ENCODE peak calls at places on chromosomes 12 and 14, in five cellular contexts. U, O, Y, R and Z are unnamed samples. For H3K4me1, the result is how much of the 10 kb centered on the place peaks cover.

GRCh38 chr14:23071975-23072539 is 14.7 kb upstream of the CDH24 start:
- DNase-seq in U (no peak), O (no peak), Y (no peak), R (no peak), Z (no peak)

GRCh38 chr12:52407918-52408317 is 1.8 kb upstream of the KRT82 start:
- DNase-seq in U (no peak), O (no peak), Y (no peak), R (no peak), Z (no peak)

GRCh38 chr14:41785696-41786095 is 179.0 kb downstream of the LRFN5 start:
- DNase-seq in U (no peak), O (no peak), Y (no peak), R (no peak), Z (no peak)

GRCh38 chr14:105746124-105746514 is 219.7 kb downstream of the TMEM121 start:
- DNase-seq in U (no peak), O (no peak), Y (no peak), R (no peak), Z (no peak)

GRCh38 chr12:46168426-46168825 is 100.4 kb downstream of the SLC38A1 start:
- DNase-seq in U (no peak), O (no peak), Y (no peak), R (no peak), Z (no peak)

GRCh38 chr14:52951730-52952481 is 1.1 kb upstream of the FERMT2 start:
- DNase-seq in U (no peak), O (no peak), Y (peak), R (peak), Z (peak)

GRCh38 chr12:83158613-83159207 is 472.0 kb downstream of the TMTC2 start:
- DNase-seq in U (peak), O (no peak), Y (no peak), R (no peak), Z (no peak)

GRCh38 chr12:93674386-93674785 is 2.8 kb upstream of the CRADD start:
- DNase-seq in U (no peak), O (no peak), Y (no peak), R (no peak), Z (no peak)

GRCh38 chr14:62501021-62501750 is 544.1 kb downstream of the KCNH5 start:
- DNase-seq in U (no peak), O (no peak), Y (no peak), R (no peak), Z (no peak)

GRCh38 chr14:26738571-26738970 is 140.7 kb upstream of the NOVA1 start:
- DNase-seq in U (no peak), O (no peak), Y (peak), R (no peak), Z (no peak)

GRCh38 chr14:61391119-61391518 is 69.7 kb downstream of the PRKCH start:
- DNase-seq in U (no peak), O (no peak), Y (no peak), R (no peak), Z (no peak)

GRCh38 chr12:105060715-105061378 is 23.4 kb downstream of the ALDH1L2 start:
- DNase-seq in U (no peak), O (no peak), Y (no peak), R (no peak), Z (no peak)

GRCh38 chr14:95204705-95205104 is 47.4 kb upstream of the DICER1 start:
- DNase-seq in U (no peak), O (no peak), Y (no peak), R (no peak), Z (no peak)

GRCh38 chr12:53939141-53940108 is 794 bp downstream of the HOXC13 start:
- DNase-seq in U (no peak), O (no peak), Y (no peak), R (no peak), Z (no peak)

GRCh38 chr14:63342381-63342780 is 23.6 kb upstream of the GPHB5 start:
- DNase-seq in U (no peak), O (no peak), Y (no peak), R (no peak), Z (no peak)

GRCh38 chr14:28097585-28097984 is 669.0 kb upstream of the FOXG1 start:
- DNase-seq in U (no peak), O (no peak), Y (peak), R (no peak), Z (no peak)

GRCh38 chr14:61866932-61867920 is 105.0 kb downstream of the SNAPC1 start:
- DNase-seq in U (no peak), O (no peak), Y (peak), R (no peak), Z (no peak)

GRCh38 chr12:2743478-2743877 is 51.3 kb upstream of the FKBP4 start:
- DNase-seq in U (no peak), O (no peak), Y (no peak), R (no peak), Z (no peak)

GRCh38 chr14:63563370-63564026 is 20.3 kb upstream of the PPP2R5E start:
- DNase-seq in U (no peak), O (no peak), Y (peak), R (no peak), Z (no peak)

GRCh38 chr14:102688290-102688689 is 89.0 kb upstream of the TRAF3 start:
- DNase-seq in U (no peak), O (no peak), Y (no peak), R (no peak), Z (no peak)

GRCh38 chr12:49823951-49824350 is 4.3 kb downstream of the NCKAP5L start:
- DNase-seq in U (no peak), O (no peak), Y (no peak), R (no peak), Z (no peak)
- H3K4me1 ChIP-seq in U (under half), O (under half), Y (under half), R (half or more), Z (half or more)

GRCh38 chr14:25381498-25381897 is 331.6 kb upstream of the STXBP6 start:
- DNase-seq in U (no peak), O (no peak), Y (no peak), R (no peak), Z (no peak)
- TF ChIP-seq CTCF in U (peak), O (no peak), Y (no peak), R (no peak), Z (no peak)

GRCh38 chr14:60348211-60348610 is 99.2 kb downstream of the PPM1A start:
- DNase-seq in U (peak), O (no peak), Y (no peak), R (no peak), Z (no peak)

GRCh38 chr14:60344751-60345150 is 95.7 kb downstream of the PPM1A start:
- DNase-seq in U (no peak), O (no peak), Y (no peak), R (no peak), Z (no peak)

GRCh38 chr14:60349663-60350365 is 100.8 kb downstream of the PPM1A start:
- DNase-seq in U (peak), O (peak), Y (peak), R (peak), Z (no peak)

GRCh38 chr14:60343571-60344071 is 94.6 kb downstream of the PPM1A start:
- DNase-seq in U (no peak), O (no peak), Y (no peak), R (no peak), Z (no peak)

GRCh38 chr14:60346706-60347105 is 97.7 kb downstream of the PPM1A start:
- DNase-seq in U (peak), O (no peak), Y (no peak), R (no peak), Z (no peak)
- H3K27ac ChIP-seq in U (peak), O (no peak), Y (no peak), R (no peak), Z (no peak)

GRCh38 chr14:69632752-69633151 is 21.4 kb downstream of the SUSD6 start:
- DNase-seq in U (no peak), O (no peak), Y (no peak), R (no peak), Z (no peak)
- H3K4me1 ChIP-seq in U (under half), O (half or more), Y (under half), R (half or more), Z (under half)

DNA sequence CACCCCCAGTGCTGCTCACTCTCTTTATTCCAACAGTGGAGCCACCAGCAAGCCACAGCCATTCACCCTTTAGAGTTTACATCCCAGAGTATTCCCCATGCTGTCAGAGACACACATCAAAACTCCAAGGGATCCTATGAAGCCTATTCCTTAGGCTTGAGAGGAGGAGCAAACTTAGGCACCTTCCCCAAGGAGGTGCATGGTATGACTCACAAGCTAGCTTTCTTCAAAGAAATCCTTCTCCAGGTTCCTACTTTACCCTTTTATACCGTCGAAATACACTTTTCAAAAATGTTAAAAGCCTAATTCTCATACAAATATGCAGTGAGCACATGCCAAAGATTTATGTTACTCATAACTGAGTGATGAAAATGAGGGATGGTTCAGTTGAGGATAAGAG is 175.4 kb downstream of the ETNK1 start:
- DNase-seq in U (no peak), O (no peak), Y (no peak), R (no peak), Z (no peak)
- TF ChIP-seq CTCF in U (no peak), O (no peak), Y (no peak), R (no peak), Z (no peak)